ENCODE peak calls at places on chromosomes 7 and 10, in ten cellular contexts. O, J, T, E, A, Q, P, G, N and I are unnamed samples.

GRCh38 chr10:68118657-68119056 is 9.4 kb downstream of the MYPN start:
- DNase-seq in O (no peak), J (no peak), G (no peak), N (no peak), A (no peak), E (no peak), T (no peak), Q (no peak), P (no peak), I (no peak)

GRCh38 chr7:144812379-144813283 is 23.2 kb downstream of the TPK1 start:
- DNase-seq in E (no peak), N (no peak), O (no peak), J (no peak), T (no peak), P (no peak), Q (no peak), A (no peak), G (no peak), I (no peak)

GRCh38 chr10:110459600-110459999 is 38.1 kb upstream of the DUSP5 start:
- DNase-seq in T (no peak), Q (no peak), J (no peak), A (no peak), N (no peak), P (no peak), G (no peak), O (no peak), E (no peak), I (no peak)

GRCh38 chr7:24884401-24884800 is 95.6 kb downstream of the OSBPL3 start:
- DNase-seq in P (no peak), A (no peak), Q (no peak), N (no peak), E (no peak), T (no peak), O (no peak), J (no peak), G (no peak), I (no peak)

GRCh38 chr7:129635300-129636029 is 23.9 kb downstream of the NRF1 start:
- DNase-seq in E (peak), O (peak), N (peak), P (peak), T (peak), G (peak), J (peak), Q (no peak), A (peak), I (peak)

GRCh38 chr10:86725980-86726976 is 30.1 kb upstream of the BMPR1A start:
- DNase-seq in N (no peak), E (no peak), T (no peak), O (no peak), P (no peak), A (no peak), G (no peak), J (no peak), Q (no peak), I (no peak)

GRCh38 chr10:36018996-36019395 is 376.9 kb upstream of the FZD8 start:
- DNase-seq in N (no peak), A (no peak), J (no peak), Q (no peak), E (no peak), T (no peak), P (no peak), O (no peak), G (no peak), I (no peak)

GRCh38 chr7:30276203-30276900 is 8.0 kb upstream of the ZNRF2 start:
- DNase-seq in Q (no peak), T (no peak), P (peak), A (peak), J (peak), E (no peak), N (peak), G (peak), O (peak), I (no peak)

GRCh38 chr7:22174574-22174953 is 182.4 kb downstream of the RAPGEF5 start:
- DNase-seq in G (no peak), O (no peak), Q (no peak), T (no peak), E (no peak), A (no peak), N (no peak), P (no peak), J (no peak), I (no peak)

GRCh38 chr7:91722831-91723230 is 157.7 kb downstream of the MTERF1 start:
- DNase-seq in T (no peak), J (no peak), O (no peak), Q (no peak), P (no peak), E (no peak), A (no peak), N (no peak), G (peak), I (no peak)

GRCh38 chr10:50369931-50370330 is 118.6 kb upstream of the ASAH2 start:
- DNase-seq in A (no peak), P (no peak), O (peak), G (peak), Q (no peak), N (no peak), J (peak), T (no peak), E (no peak), I (no peak)

GRCh38 chr10:50362547-50363125 is 111.3 kb upstream of the ASAH2 start:
- DNase-seq in Q (no peak), P (no peak), J (peak), T (no peak), O (peak), A (no peak), N (no peak), E (no peak), G (peak), I (no peak)

GRCh38 chr10:50361946-50362345 is 110.6 kb upstream of the ASAH2 start:
- DNase-seq in J (no peak), Q (no peak), A (no peak), G (no peak), T (no peak), E (no peak), O (no peak), P (no peak), N (no peak), I (no peak)

GRCh38 chr10:50367732-50368131 is 116.4 kb upstream of the ASAH2 start:
- DNase-seq in Q (no peak), T (no peak), O (peak), G (peak), E (no peak), N (no peak), J (peak), P (no peak), A (peak), I (no peak)
- TF ChIP-seq CTCF in Q (peak), T (peak), O (peak), G (no peak), E (peak), N (peak), J (peak), P (peak), A (peak), I (peak)

GRCh38 chr10:48506147-48506917 is 98.5 kb downstream of the ARHGAP22 start:
- DNase-seq in N (peak), T (no peak), E (no peak), O (peak), P (no peak), Q (no peak), J (peak), A (no peak), G (peak), I (no peak)
- TF ChIP-seq CTCF in N (no peak), T (peak), E (peak), O (peak), P (no peak), Q (peak), J (peak), A (no peak), G (peak), I (peak)

GRCh38 chr7:90701771-90702170 is 105.7 kb downstream of the CDK14 start:
- DNase-seq in J (no peak), T (no peak), N (no peak), E (no peak), P (no peak), G (no peak), Q (no peak), O (no peak), A (peak), I (no peak)
- TF ChIP-seq CTCF in J (no peak), T (no peak), N (no peak), E (no peak), P (no peak), G (no peak), Q (no peak), O (no peak), A (no peak), I (no peak)

DNA sequence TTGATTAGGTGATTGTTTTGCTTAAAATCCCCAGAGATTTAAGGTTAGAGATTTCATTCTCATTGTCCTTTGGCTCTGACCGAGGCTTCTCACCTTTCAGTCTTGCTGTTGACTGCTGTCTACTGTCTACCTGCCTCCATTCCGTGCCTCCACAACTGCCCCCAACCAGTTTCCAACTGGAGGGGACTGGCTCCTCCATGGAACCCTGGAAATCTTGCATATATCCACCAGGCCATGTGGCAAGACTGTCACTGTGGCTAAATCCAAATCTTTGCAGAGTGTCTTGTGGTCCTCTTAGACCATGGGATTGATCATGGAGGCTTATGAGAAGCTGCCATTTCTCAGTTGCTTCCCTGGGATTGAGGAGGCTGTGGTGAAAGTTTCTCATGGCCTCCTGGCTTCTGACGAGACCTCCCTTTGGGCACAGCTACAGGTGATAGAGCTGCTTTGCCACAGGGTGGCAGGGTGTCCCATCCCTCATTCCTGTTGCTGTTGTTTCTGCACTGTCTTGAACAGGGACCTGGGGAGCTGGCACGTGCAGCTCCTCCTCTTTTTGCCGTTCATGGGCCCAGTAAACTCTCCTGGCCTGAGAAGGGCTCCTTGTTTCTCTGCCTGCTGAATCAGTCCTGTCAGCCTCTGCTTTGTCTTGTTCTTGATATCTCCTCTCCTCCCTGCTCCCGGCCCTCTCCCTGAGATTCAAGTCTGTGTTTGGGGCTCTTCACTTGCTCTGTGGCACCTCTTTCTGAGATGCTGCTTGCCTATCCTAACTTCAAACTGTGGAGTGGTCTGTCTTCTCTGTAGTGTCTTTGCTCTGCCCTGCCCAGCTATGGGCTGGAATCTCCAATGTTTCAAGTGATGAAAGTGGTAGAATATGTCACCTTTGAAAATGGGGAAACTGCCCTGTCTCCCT is 63.6 kb upstream of the IGFBP3 start:
- DNase-seq in T (no peak), E (no peak), N (no peak), P (no peak), G (peak), Q (no peak), A (no peak), J (no peak), O (no peak), I (no peak)
- TF ChIP-seq CTCF in T (no peak), E (no peak), N (no peak), P (no peak), G (peak), Q (no peak), A (no peak), J (no peak), O (no peak), I (no peak)

GRCh38 chr10:132163278-132163765 is 23.4 kb upstream of the DPYSL4 start:
- DNase-seq in G (no peak), T (no peak), N (peak), O (no peak), Q (no peak), P (peak), J (peak), E (no peak), A (peak), I (peak)
- TF ChIP-seq CTCF in G (no peak), T (peak), N (peak), O (no peak), Q (no peak), P (peak), J (no peak), E (no peak), A (peak), I (no peak)

GRCh38 chr10:73653195-73653594 is 2.6 kb downstream of the SYNPO2L start:
- DNase-seq in E (no peak), G (no peak), A (no peak), J (no peak), T (no peak), O (no peak), P (no peak), N (no peak), Q (no peak), I (no peak)
- TF ChIP-seq CTCF in E (no peak), G (no peak), A (no peak), J (no peak), T (no peak), O (no peak), P (no peak), N (no peak), Q (no peak), I (no peak)